ENCODE peak calls at places on chromosomes 13 and 19, in eight cellular contexts. One of them, this sample, is unnamed.

GRCh38 chr19:10870501-10870954 is 825 bp upstream of the CARM1 start:
- DNase-seq in GM23248: no peak
- DNase-seq in PC-3: no peak
- DNase-seq in neural progenitor cell: no peak
- DNase-seq in GM23338: peak; percentile 95
- DNase-seq in MM.1S: no peak
- DNase-seq in HCT116: no peak
- DNase-seq in OCI-LY7: no peak
- DNase-seq in this sample: no peak

GRCh38 chr13:44667950-44668349 is 91.8 kb upstream of the TSC22D1 start:
- DNase-seq in GM23248: peak; percentile 76
- DNase-seq in PC-3: no peak
- DNase-seq in neural progenitor cell: peak; percentile 78
- DNase-seq in GM23338: no peak
- DNase-seq in MM.1S: no peak
- DNase-seq in HCT116: no peak
- DNase-seq in OCI-LY7: no peak
- DNase-seq in this sample: no peak

GRCh38 chr19:56660381-56661105 is 11.0 kb downstream of the ZNF835 start:
- DNase-seq in GM23248: no peak
- DNase-seq in PC-3: no peak
- DNase-seq in neural progenitor cell: no peak
- DNase-seq in GM23338: no peak
- DNase-seq in MM.1S: no peak
- DNase-seq in HCT116: no peak
- DNase-seq in OCI-LY7: no peak
- DNase-seq in this sample: no peak

GRCh38 chr19:33902802-33903488 is 106.3 kb downstream of the KCTD15 start:
- DNase-seq in GM23248: no peak
- DNase-seq in PC-3: no peak
- DNase-seq in neural progenitor cell: no peak
- DNase-seq in GM23338: no peak
- DNase-seq in MM.1S: no peak
- DNase-seq in HCT116: no peak
- DNase-seq in OCI-LY7: no peak
- DNase-seq in this sample: no peak

GRCh38 chr13:34156841-34157365 is 339.0 kb downstream of the RFC3 start:
- DNase-seq in GM23248: peak; percentile 98
- DNase-seq in PC-3: peak; percentile 96
- DNase-seq in neural progenitor cell: no peak
- DNase-seq in GM23338: no peak
- DNase-seq in MM.1S: no peak
- DNase-seq in HCT116: peak; percentile 92
- DNase-seq in OCI-LY7: no peak
- DNase-seq in this sample: peak; percentile 93

GRCh38 chr19:4075373-4075772 is 8.7 kb upstream of the ZBTB7A start:
- DNase-seq in GM23248: peak; percentile 33
- DNase-seq in PC-3: no peak
- DNase-seq in neural progenitor cell: no peak
- DNase-seq in GM23338: no peak
- DNase-seq in MM.1S: no peak
- DNase-seq in HCT116: no peak
- DNase-seq in OCI-LY7: no peak
- DNase-seq in this sample: no peak

GRCh38 chr13:31369213-31369612 is 169.4 kb downstream of the B3GLCT start:
- DNase-seq in GM23248: no peak
- DNase-seq in PC-3: no peak
- DNase-seq in neural progenitor cell: no peak
- DNase-seq in GM23338: no peak
- DNase-seq in MM.1S: no peak
- DNase-seq in HCT116: no peak
- DNase-seq in OCI-LY7: no peak
- DNase-seq in this sample: no peak

GRCh38 chr19:14198384-14199376 is 7.3 kb downstream of the ADGRL1 start:
- DNase-seq in GM23248: no peak
- DNase-seq in PC-3: no peak
- DNase-seq in neural progenitor cell: no peak
- DNase-seq in GM23338: peak; percentile 45
- DNase-seq in MM.1S: no peak
- DNase-seq in HCT116: no peak
- DNase-seq in OCI-LY7: peak; percentile 40
- DNase-seq in this sample: peak; percentile 15

GRCh38 chr19:55257461-55258411 is 1.1 kb downstream of the PPP6R1 start:
- DNase-seq in GM23248: peak; percentile 61
- DNase-seq in PC-3: peak; percentile 71
- DNase-seq in neural progenitor cell: peak; percentile 34
- DNase-seq in GM23338: peak; percentile 46
- DNase-seq in MM.1S: peak; percentile 27
- DNase-seq in HCT116: no peak
- DNase-seq in OCI-LY7: peak; percentile 47
- DNase-seq in this sample: peak; percentile 48

GRCh38 chr19:44846455-44847143 is 502 bp downstream of the NECTIN2 start:
- DNase-seq in GM23248: peak; percentile 44
- DNase-seq in PC-3: no peak
- DNase-seq in neural progenitor cell: peak; percentile 95
- DNase-seq in GM23338: peak; percentile 98
- DNase-seq in MM.1S: no peak
- DNase-seq in HCT116: no peak
- DNase-seq in OCI-LY7: no peak
- DNase-seq in this sample: peak; percentile 71

GRCh38 chr13:101450749-101451130 is 1.7 kb upstream of the ITGBL1 start:
- DNase-seq in GM23248: no peak
- DNase-seq in PC-3: peak; percentile 61
- DNase-seq in neural progenitor cell: no peak
- DNase-seq in GM23338: no peak
- DNase-seq in MM.1S: no peak
- DNase-seq in HCT116: no peak
- DNase-seq in OCI-LY7: no peak
- DNase-seq in this sample: no peak

GRCh38 chr13:101453784-101454201 is 1.3 kb downstream of the ITGBL1 start:
- DNase-seq in GM23248: peak; percentile 66
- DNase-seq in PC-3: peak; percentile 81
- DNase-seq in neural progenitor cell: no peak
- DNase-seq in GM23338: peak; percentile 69
- DNase-seq in MM.1S: peak; percentile 71
- DNase-seq in HCT116: no peak
- DNase-seq in OCI-LY7: no peak
- DNase-seq in this sample: no peak

GRCh38 chr13:101451641-101452040 is 834 bp upstream of the ITGBL1 start:
- DNase-seq in GM23248: no peak
- DNase-seq in PC-3: no peak
- DNase-seq in neural progenitor cell: no peak
- DNase-seq in GM23338: no peak
- DNase-seq in MM.1S: no peak
- DNase-seq in HCT116: no peak
- DNase-seq in OCI-LY7: no peak
- DNase-seq in this sample: no peak

GRCh38 chr13:101454767-101455166 is 2.3 kb downstream of the ITGBL1 start:
- DNase-seq in GM23248: peak; percentile 54
- DNase-seq in PC-3: peak; percentile 86
- DNase-seq in neural progenitor cell: no peak
- DNase-seq in GM23338: no peak
- DNase-seq in MM.1S: no peak
- DNase-seq in HCT116: no peak
- DNase-seq in OCI-LY7: no peak
- DNase-seq in this sample: no peak

GRCh38 chr13:101452519-101453485 is at the start of gene ITGBL1:
- DNase-seq in GM23248: peak; percentile 76
- DNase-seq in PC-3: peak; percentile 41
- DNase-seq in neural progenitor cell: no peak
- DNase-seq in GM23338: no peak
- DNase-seq in MM.1S: peak; percentile 50
- DNase-seq in HCT116: no peak
- DNase-seq in OCI-LY7: no peak
- DNase-seq in this sample: no peak
- H2AFZ ChIP-seq in GM23248: peak within 1 kb of the TSS; percentile 67
- H2AFZ ChIP-seq in PC-3: peak within 1 kb of the TSS; percentile 76
- H2AFZ ChIP-seq in neural progenitor cell: no peak within 1 kb of the TSS
- H2AFZ ChIP-seq in GM23338: peak within 1 kb of the TSS; percentile 93
- H2AFZ ChIP-seq in MM.1S: peak within 1 kb of the TSS; percentile 88
- H2AFZ ChIP-seq in HCT116: no peak within 1 kb of the TSS
- H2AFZ ChIP-seq in OCI-LY7: no peak within 1 kb of the TSS
- H2AFZ ChIP-seq in this sample: no peak within 1 kb of the TSS

GRCh38 chr19:5150902-5151741 is 182.2 kb downstream of the KDM4B start:
- DNase-seq in GM23248: no peak
- DNase-seq in PC-3: no peak
- DNase-seq in neural progenitor cell: no peak
- DNase-seq in GM23338: peak; percentile 60
- DNase-seq in MM.1S: no peak
- DNase-seq in HCT116: no peak
- DNase-seq in OCI-LY7: no peak
- DNase-seq in this sample: no peak
- TF ChIP-seq EZH2phosphoT487 in GM23248: no peak
- TF ChIP-seq EZH2phosphoT487 in PC-3: no peak
- TF ChIP-seq EZH2phosphoT487 in neural progenitor cell: no peak
- TF ChIP-seq EZH2phosphoT487 in GM23338: no peak
- TF ChIP-seq EZH2phosphoT487 in MM.1S: no peak
- TF ChIP-seq EZH2phosphoT487 in HCT116: no peak
- TF ChIP-seq EZH2phosphoT487 in OCI-LY7: no peak
- TF ChIP-seq EZH2phosphoT487 in this sample: no peak

DNA sequence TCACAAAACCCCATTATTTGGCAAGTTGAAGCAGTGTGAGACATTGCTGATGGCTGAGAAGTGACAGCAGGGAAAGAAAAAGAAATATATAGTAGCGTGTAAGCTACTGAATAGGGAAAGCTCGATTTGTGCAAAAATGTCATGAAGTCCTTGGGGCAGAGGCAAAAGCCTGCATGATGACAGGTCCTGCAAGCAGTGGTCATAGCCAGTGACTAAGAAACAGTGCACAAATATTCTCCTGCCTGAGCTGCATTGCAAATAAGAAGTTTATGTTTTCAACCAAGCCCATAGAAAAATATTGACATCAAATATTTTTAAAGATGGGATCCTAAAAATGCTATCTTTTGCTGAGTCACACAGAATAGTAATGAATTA is 270.0 kb downstream of the SLITRK6 start:
- DNase-seq in GM23248: no peak
- DNase-seq in PC-3: peak; percentile 64
- DNase-seq in neural progenitor cell: no peak
- DNase-seq in GM23338: no peak
- DNase-seq in MM.1S: no peak
- DNase-seq in HCT116: no peak
- DNase-seq in OCI-LY7: no peak
- DNase-seq in this sample: no peak
- H2AFZ ChIP-seq in GM23248: no peak overlapping the region
- H2AFZ ChIP-seq in PC-3: peak overlapping the region; percentile 51
- H2AFZ ChIP-seq in neural progenitor cell: no peak overlapping the region
- H2AFZ ChIP-seq in GM23338: peak overlapping the region; percentile 6
- H2AFZ ChIP-seq in MM.1S: no peak overlapping the region
- H2AFZ ChIP-seq in HCT116: no peak overlapping the region
- H2AFZ ChIP-seq in OCI-LY7: no peak overlapping the region
- H2AFZ ChIP-seq in this sample: no peak overlapping the region

DNA sequence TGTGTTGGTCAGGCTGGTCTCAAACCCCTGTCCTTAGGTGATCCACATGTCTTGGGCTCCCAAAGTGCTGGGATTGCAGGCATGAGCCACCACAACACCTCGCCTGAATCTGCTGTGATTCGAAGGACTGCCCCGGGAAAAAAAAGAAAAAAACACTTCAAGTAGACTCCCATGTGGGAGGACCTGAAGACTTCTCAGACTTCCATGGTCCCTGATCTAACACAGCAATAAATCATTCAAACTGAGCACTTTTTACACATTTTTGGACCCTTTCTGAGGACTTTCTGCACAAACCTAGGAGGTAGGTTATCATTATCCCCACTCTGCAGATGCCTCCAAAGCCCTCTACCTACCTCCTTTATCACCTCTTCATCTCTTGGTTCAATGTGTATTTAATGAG is 1.8 kb upstream of the CLPP start:
- DNase-seq in GM23248: no peak
- DNase-seq in PC-3: no peak
- DNase-seq in neural progenitor cell: no peak
- DNase-seq in GM23338: no peak
- DNase-seq in MM.1S: no peak
- DNase-seq in HCT116: no peak
- DNase-seq in OCI-LY7: no peak
- DNase-seq in this sample: no peak
- TF ChIP-seq EZH2phosphoT487 in GM23248: no peak
- TF ChIP-seq EZH2phosphoT487 in PC-3: no peak
- TF ChIP-seq EZH2phosphoT487 in neural progenitor cell: no peak
- TF ChIP-seq EZH2phosphoT487 in GM23338: no peak
- TF ChIP-seq EZH2phosphoT487 in MM.1S: no peak
- TF ChIP-seq EZH2phosphoT487 in HCT116: no peak
- TF ChIP-seq EZH2phosphoT487 in OCI-LY7: no peak
- TF ChIP-seq EZH2phosphoT487 in this sample: no peak

GRCh38 chr13:113210834-113211233 is 1.4 kb downstream of the CUL4A start:
- DNase-seq in GM23248: no peak
- DNase-seq in PC-3: no peak
- DNase-seq in neural progenitor cell: no peak
- DNase-seq in GM23338: no peak
- DNase-seq in MM.1S: no peak
- DNase-seq in HCT116: no peak
- DNase-seq in OCI-LY7: no peak
- DNase-seq in this sample: no peak

GRCh38 chr13:113208424-113209335 is at the start of gene PCID2:
- DNase-seq in GM23248: peak; percentile 96
- DNase-seq in PC-3: peak; percentile 86
- DNase-seq in neural progenitor cell: peak; percentile 96
- DNase-seq in GM23338: peak; percentile 96
- DNase-seq in MM.1S: peak; percentile 92
- DNase-seq in HCT116: peak; percentile 82
- DNase-seq in OCI-LY7: peak; percentile 88
- DNase-seq in this sample: peak; percentile 96

GRCh38 chr13:113209336-113209879 is at the start of gene CUL4A:
- DNase-seq in GM23248: peak; percentile 95
- DNase-seq in PC-3: peak; percentile 55
- DNase-seq in neural progenitor cell: peak; percentile 95
- DNase-seq in GM23338: peak; percentile 92
- DNase-seq in MM.1S: peak; percentile 70
- DNase-seq in HCT116: peak; percentile 31
- DNase-seq in OCI-LY7: peak; percentile 61
- DNase-seq in this sample: peak; percentile 92

GRCh38 chr13:113211774-113212173 is 2.4 kb downstream of the CUL4A start:
- DNase-seq in GM23248: no peak
- DNase-seq in PC-3: peak; percentile 19
- DNase-seq in neural progenitor cell: peak; percentile 51
- DNase-seq in GM23338: peak; percentile 78
- DNase-seq in MM.1S: no peak
- DNase-seq in HCT116: no peak
- DNase-seq in OCI-LY7: peak; percentile 7
- DNase-seq in this sample: no peak

GRCh38 chr13:113209880-113210421 is 538 bp downstream of the CUL4A start:
- DNase-seq in GM23248: peak; percentile 83
- DNase-seq in PC-3: peak; percentile 49
- DNase-seq in neural progenitor cell: peak; percentile 62
- DNase-seq in GM23338: peak; percentile 72
- DNase-seq in MM.1S: peak; percentile 82
- DNase-seq in HCT116: peak; percentile 45
- DNase-seq in OCI-LY7: peak; percentile 65
- DNase-seq in this sample: peak; percentile 82
- H2AFZ ChIP-seq in GM23248: peak overlapping the region; percentile 70
- H2AFZ ChIP-seq in PC-3: peak overlapping the region; percentile 56
- H2AFZ ChIP-seq in neural progenitor cell: no peak overlapping the region
- H2AFZ ChIP-seq in GM23338: peak overlapping the region; percentile 29
- H2AFZ ChIP-seq in MM.1S: peak overlapping the region; percentile 25
- H2AFZ ChIP-seq in HCT116: no peak overlapping the region
- H2AFZ ChIP-seq in OCI-LY7: peak overlapping the region; percentile 37
- H2AFZ ChIP-seq in this sample: peak overlapping the region; percentile 87

This sample was measured in hepatocyte.